ENCODE peak calls at places on chromosome 14, in eight cellular contexts. One of them, this sample, is unnamed.

GRCh38 chr14:80095623-80096022 is 115.7 kb downstream of the DIO2 start:
- DNase-seq in NCI-H1694: no peak
- DNase-seq in nucleus accumbens: no peak
- DNase-seq in nephron progenitor cell: no peak
- DNase-seq in activated naive CD4-positive, alpha-beta T cell treated with anti-CD3 and anti-CD28 coated beads, Interleukin-2, amount 50 U/mL, for 16 hours: no peak
- DNase-seq in fibroblast of the aortic adventitia: peak; percentile 81
- DNase-seq in activated CD8-positive, alpha-beta T cell treated with anti-CD3 and anti-CD28 coated beads, Interleukin-2, amount 10 ng/mL, durations not matched to agents 7 days and 5 days: no peak
- DNase-seq in lung: no peak
- DNase-seq in this sample: no peak

GRCh38 chr14:92540472-92541048 is 27.0 kb downstream of the RIN3 start:
- DNase-seq in NCI-H1694: peak; percentile 27
- DNase-seq in fibroblast of the aortic adventitia: peak; percentile 100
- DNase-seq in activated CD8-positive, alpha-beta T cell treated with anti-CD3 and anti-CD28 coated beads, Interleukin-2, amount 10 ng/mL, durations not matched to agents 7 days and 5 days: no peak
- DNase-seq in nephron progenitor cell: no peak
- DNase-seq in activated naive CD4-positive, alpha-beta T cell treated with anti-CD3 and anti-CD28 coated beads, Interleukin-2, amount 50 U/mL, for 16 hours: no peak
- DNase-seq in lung: peak; percentile 83
- DNase-seq in nucleus accumbens: no peak
- DNase-seq in this sample: peak; percentile 67

GRCh38 chr14:99143793-99144192 is 128.2 kb downstream of the BCL11B start:
- DNase-seq in activated CD8-positive, alpha-beta T cell treated with anti-CD3 and anti-CD28 coated beads, Interleukin-2, amount 10 ng/mL, durations not matched to agents 7 days and 5 days: no peak
- DNase-seq in NCI-H1694: no peak
- DNase-seq in fibroblast of the aortic adventitia: no peak
- DNase-seq in nucleus accumbens: no peak
- DNase-seq in nephron progenitor cell: no peak
- DNase-seq in lung: no peak
- DNase-seq in activated naive CD4-positive, alpha-beta T cell treated with anti-CD3 and anti-CD28 coated beads, Interleukin-2, amount 50 U/mL, for 16 hours: no peak
- DNase-seq in this sample: no peak

GRCh38 chr14:99581960-99582359 is 22.0 kb downstream of the CCDC85C start:
- DNase-seq in nucleus accumbens: no peak
- DNase-seq in NCI-H1694: no peak
- DNase-seq in activated naive CD4-positive, alpha-beta T cell treated with anti-CD3 and anti-CD28 coated beads, Interleukin-2, amount 50 U/mL, for 16 hours: no peak
- DNase-seq in nephron progenitor cell: no peak
- DNase-seq in fibroblast of the aortic adventitia: no peak
- DNase-seq in activated CD8-positive, alpha-beta T cell treated with anti-CD3 and anti-CD28 coated beads, Interleukin-2, amount 10 ng/mL, durations not matched to agents 7 days and 5 days: no peak
- DNase-seq in lung: no peak
- DNase-seq in this sample: no peak

GRCh38 chr14:26395726-26396125 is 202.1 kb downstream of the NOVA1 start:
- DNase-seq in lung: no peak
- DNase-seq in fibroblast of the aortic adventitia: no peak
- DNase-seq in nephron progenitor cell: no peak
- DNase-seq in activated CD8-positive, alpha-beta T cell treated with anti-CD3 and anti-CD28 coated beads, Interleukin-2, amount 10 ng/mL, durations not matched to agents 7 days and 5 days: no peak
- DNase-seq in nucleus accumbens: no peak
- DNase-seq in activated naive CD4-positive, alpha-beta T cell treated with anti-CD3 and anti-CD28 coated beads, Interleukin-2, amount 50 U/mL, for 16 hours: no peak
- DNase-seq in NCI-H1694: peak; percentile 40
- DNase-seq in this sample: no peak

GRCh38 chr14:76779221-76780057 is 18.2 kb downstream of the VASH1 start:
- DNase-seq in fibroblast of the aortic adventitia: no peak
- DNase-seq in activated CD8-positive, alpha-beta T cell treated with anti-CD3 and anti-CD28 coated beads, Interleukin-2, amount 10 ng/mL, durations not matched to agents 7 days and 5 days: no peak
- DNase-seq in lung: no peak
- DNase-seq in nephron progenitor cell: no peak
- DNase-seq in nucleus accumbens: no peak
- DNase-seq in activated naive CD4-positive, alpha-beta T cell treated with anti-CD3 and anti-CD28 coated beads, Interleukin-2, amount 50 U/mL, for 16 hours: no peak
- DNase-seq in NCI-H1694: no peak
- DNase-seq in this sample: no peak

GRCh38 chr14:68236525-68236924 is 416.9 kb downstream of the RAD51B start:
- DNase-seq in activated CD8-positive, alpha-beta T cell treated with anti-CD3 and anti-CD28 coated beads, Interleukin-2, amount 10 ng/mL, durations not matched to agents 7 days and 5 days: no peak
- DNase-seq in nephron progenitor cell: no peak
- DNase-seq in NCI-H1694: no peak
- DNase-seq in activated naive CD4-positive, alpha-beta T cell treated with anti-CD3 and anti-CD28 coated beads, Interleukin-2, amount 50 U/mL, for 16 hours: no peak
- DNase-seq in fibroblast of the aortic adventitia: no peak
- DNase-seq in lung: no peak
- DNase-seq in nucleus accumbens: no peak
- DNase-seq in this sample: no peak

GRCh38 chr14:56057071-56057865 is 60.9 kb upstream of the PELI2 start:
- DNase-seq in activated CD8-positive, alpha-beta T cell treated with anti-CD3 and anti-CD28 coated beads, Interleukin-2, amount 10 ng/mL, durations not matched to agents 7 days and 5 days: no peak
- DNase-seq in NCI-H1694: peak; percentile 5
- DNase-seq in fibroblast of the aortic adventitia: no peak
- DNase-seq in nephron progenitor cell: no peak
- DNase-seq in activated naive CD4-positive, alpha-beta T cell treated with anti-CD3 and anti-CD28 coated beads, Interleukin-2, amount 50 U/mL, for 16 hours: no peak
- DNase-seq in lung: no peak
- DNase-seq in nucleus accumbens: no peak
- DNase-seq in this sample: no peak

GRCh38 chr14:54579606-54580005 is 12.7 kb downstream of the SAMD4A start:
- DNase-seq in nephron progenitor cell: no peak
- DNase-seq in activated naive CD4-positive, alpha-beta T cell treated with anti-CD3 and anti-CD28 coated beads, Interleukin-2, amount 50 U/mL, for 16 hours: no peak
- DNase-seq in nucleus accumbens: no peak
- DNase-seq in activated CD8-positive, alpha-beta T cell treated with anti-CD3 and anti-CD28 coated beads, Interleukin-2, amount 10 ng/mL, durations not matched to agents 7 days and 5 days: no peak
- DNase-seq in fibroblast of the aortic adventitia: peak; percentile 62
- DNase-seq in lung: no peak
- DNase-seq in NCI-H1694: no peak
- DNase-seq in this sample: no peak

GRCh38 chr14:67241416-67242362 is at the start of gene PALS1:
- DNase-seq in nucleus accumbens: no peak
- DNase-seq in activated naive CD4-positive, alpha-beta T cell treated with anti-CD3 and anti-CD28 coated beads, Interleukin-2, amount 50 U/mL, for 16 hours: peak; percentile 62
- DNase-seq in NCI-H1694: peak; percentile 28
- DNase-seq in nephron progenitor cell: no peak
- DNase-seq in fibroblast of the aortic adventitia: peak; percentile 84
- DNase-seq in lung: peak; percentile 48
- DNase-seq in activated CD8-positive, alpha-beta T cell treated with anti-CD3 and anti-CD28 coated beads, Interleukin-2, amount 10 ng/mL, durations not matched to agents 7 days and 5 days: no peak
- DNase-seq in this sample: no peak

GRCh38 chr14:30445394-30445793 is 113.6 kb upstream of the G2E3 start:
- DNase-seq in fibroblast of the aortic adventitia: no peak
- DNase-seq in nucleus accumbens: no peak
- DNase-seq in lung: no peak
- DNase-seq in activated CD8-positive, alpha-beta T cell treated with anti-CD3 and anti-CD28 coated beads, Interleukin-2, amount 10 ng/mL, durations not matched to agents 7 days and 5 days: no peak
- DNase-seq in activated naive CD4-positive, alpha-beta T cell treated with anti-CD3 and anti-CD28 coated beads, Interleukin-2, amount 50 U/mL, for 16 hours: no peak
- DNase-seq in nephron progenitor cell: no peak
- DNase-seq in NCI-H1694: no peak
- DNase-seq in this sample: no peak

GRCh38 chr14:34781242-34781641 is 66.8 kb upstream of the CFL2 start:
- DNase-seq in lung: no peak
- DNase-seq in activated naive CD4-positive, alpha-beta T cell treated with anti-CD3 and anti-CD28 coated beads, Interleukin-2, amount 50 U/mL, for 16 hours: no peak
- DNase-seq in nucleus accumbens: no peak
- DNase-seq in NCI-H1694: no peak
- DNase-seq in fibroblast of the aortic adventitia: peak; percentile 79
- DNase-seq in activated CD8-positive, alpha-beta T cell treated with anti-CD3 and anti-CD28 coated beads, Interleukin-2, amount 10 ng/mL, durations not matched to agents 7 days and 5 days: no peak
- DNase-seq in nephron progenitor cell: no peak
- DNase-seq in this sample: peak; percentile 24

GRCh38 chr14:55446833-55447232 is 6.4 kb upstream of the TBPL2 start:
- DNase-seq in activated naive CD4-positive, alpha-beta T cell treated with anti-CD3 and anti-CD28 coated beads, Interleukin-2, amount 50 U/mL, for 16 hours: no peak
- DNase-seq in fibroblast of the aortic adventitia: peak; percentile 86
- DNase-seq in NCI-H1694: no peak
- DNase-seq in activated CD8-positive, alpha-beta T cell treated with anti-CD3 and anti-CD28 coated beads, Interleukin-2, amount 10 ng/mL, durations not matched to agents 7 days and 5 days: no peak
- DNase-seq in nucleus accumbens: no peak
- DNase-seq in lung: no peak
- DNase-seq in nephron progenitor cell: no peak
- DNase-seq in this sample: no peak

GRCh38 chr14:95126906-95127530 is 30.3 kb downstream of the DICER1 start:
- DNase-seq in fibroblast of the aortic adventitia: no peak
- DNase-seq in activated CD8-positive, alpha-beta T cell treated with anti-CD3 and anti-CD28 coated beads, Interleukin-2, amount 10 ng/mL, durations not matched to agents 7 days and 5 days: no peak
- DNase-seq in NCI-H1694: no peak
- DNase-seq in lung: no peak
- DNase-seq in nephron progenitor cell: no peak
- DNase-seq in nucleus accumbens: no peak
- DNase-seq in activated naive CD4-positive, alpha-beta T cell treated with anti-CD3 and anti-CD28 coated beads, Interleukin-2, amount 50 U/mL, for 16 hours: no peak
- DNase-seq in this sample: no peak

GRCh38 chr14:29039171-29039570 is 272.6 kb downstream of the FOXG1 start:
- DNase-seq in activated naive CD4-positive, alpha-beta T cell treated with anti-CD3 and anti-CD28 coated beads, Interleukin-2, amount 50 U/mL, for 16 hours: no peak
- DNase-seq in nucleus accumbens: no peak
- DNase-seq in activated CD8-positive, alpha-beta T cell treated with anti-CD3 and anti-CD28 coated beads, Interleukin-2, amount 10 ng/mL, durations not matched to agents 7 days and 5 days: no peak
- DNase-seq in fibroblast of the aortic adventitia: peak; percentile 33
- DNase-seq in lung: no peak
- DNase-seq in NCI-H1694: peak; percentile 50
- DNase-seq in nephron progenitor cell: no peak
- DNase-seq in this sample: no peak

GRCh38 chr14:105305350-105305749 is 4.5 kb upstream of the BRF1 start:
- DNase-seq in activated CD8-positive, alpha-beta T cell treated with anti-CD3 and anti-CD28 coated beads, Interleukin-2, amount 10 ng/mL, durations not matched to agents 7 days and 5 days: peak; percentile 58
- DNase-seq in nucleus accumbens: no peak
- DNase-seq in fibroblast of the aortic adventitia: no peak
- DNase-seq in activated naive CD4-positive, alpha-beta T cell treated with anti-CD3 and anti-CD28 coated beads, Interleukin-2, amount 50 U/mL, for 16 hours: no peak
- DNase-seq in NCI-H1694: no peak
- DNase-seq in nephron progenitor cell: no peak
- DNase-seq in lung: no peak
- DNase-seq in this sample: no peak

GRCh38 chr14:69985456-69985855 is 106.2 kb downstream of the SMOC1 start:
- DNase-seq in activated CD8-positive, alpha-beta T cell treated with anti-CD3 and anti-CD28 coated beads, Interleukin-2, amount 10 ng/mL, durations not matched to agents 7 days and 5 days: no peak
- DNase-seq in NCI-H1694: no peak
- DNase-seq in nephron progenitor cell: no peak
- DNase-seq in fibroblast of the aortic adventitia: peak; percentile 34
- DNase-seq in lung: no peak
- DNase-seq in activated naive CD4-positive, alpha-beta T cell treated with anti-CD3 and anti-CD28 coated beads, Interleukin-2, amount 50 U/mL, for 16 hours: no peak
- DNase-seq in nucleus accumbens: no peak
- DNase-seq in this sample: no peak

GRCh38 chr14:96176811-96177211 is 27.8 kb upstream of the BDKRB2 start:
- DNase-seq in activated naive CD4-positive, alpha-beta T cell treated with anti-CD3 and anti-CD28 coated beads, Interleukin-2, amount 50 U/mL, for 16 hours: no peak
- DNase-seq in NCI-H1694: peak; percentile 64
- DNase-seq in activated CD8-positive, alpha-beta T cell treated with anti-CD3 and anti-CD28 coated beads, Interleukin-2, amount 10 ng/mL, durations not matched to agents 7 days and 5 days: no peak
- DNase-seq in nucleus accumbens: no peak
- DNase-seq in fibroblast of the aortic adventitia: peak; percentile 99
- DNase-seq in nephron progenitor cell: no peak
- DNase-seq in lung: no peak
- DNase-seq in this sample: no peak

GRCh38 chr14:51293149-51293925 is 53.3 kb downstream of the TMX1 start:
- DNase-seq in lung: no peak
- DNase-seq in nephron progenitor cell: no peak
- DNase-seq in NCI-H1694: no peak
- DNase-seq in activated naive CD4-positive, alpha-beta T cell treated with anti-CD3 and anti-CD28 coated beads, Interleukin-2, amount 50 U/mL, for 16 hours: no peak
- DNase-seq in activated CD8-positive, alpha-beta T cell treated with anti-CD3 and anti-CD28 coated beads, Interleukin-2, amount 10 ng/mL, durations not matched to agents 7 days and 5 days: no peak
- DNase-seq in nucleus accumbens: no peak
- DNase-seq in fibroblast of the aortic adventitia: peak; percentile 93
- DNase-seq in this sample: no peak

GRCh38 chr14:79318371-79318770 is 892.9 kb downstream of the DIO2 start:
- DNase-seq in NCI-H1694: no peak
- DNase-seq in nucleus accumbens: no peak
- DNase-seq in activated CD8-positive, alpha-beta T cell treated with anti-CD3 and anti-CD28 coated beads, Interleukin-2, amount 10 ng/mL, durations not matched to agents 7 days and 5 days: no peak
- DNase-seq in lung: no peak
- DNase-seq in fibroblast of the aortic adventitia: peak; percentile 2
- DNase-seq in activated naive CD4-positive, alpha-beta T cell treated with anti-CD3 and anti-CD28 coated beads, Interleukin-2, amount 50 U/mL, for 16 hours: no peak
- DNase-seq in nephron progenitor cell: no peak
- DNase-seq in this sample: no peak

GRCh38 chr14:101518611-101519048 is 42.7 kb upstream of the DIO3 start:
- DNase-seq in fibroblast of the aortic adventitia: no peak
- DNase-seq in activated CD8-positive, alpha-beta T cell treated with anti-CD3 and anti-CD28 coated beads, Interleukin-2, amount 10 ng/mL, durations not matched to agents 7 days and 5 days: no peak
- DNase-seq in activated naive CD4-positive, alpha-beta T cell treated with anti-CD3 and anti-CD28 coated beads, Interleukin-2, amount 50 U/mL, for 16 hours: no peak
- DNase-seq in NCI-H1694: no peak
- DNase-seq in nephron progenitor cell: no peak
- DNase-seq in lung: no peak
- DNase-seq in nucleus accumbens: no peak
- DNase-seq in this sample: no peak

GRCh38 chr14:71372411-71372838 is 465.2 kb downstream of the PCNX1 start:
- DNase-seq in nucleus accumbens: no peak
- DNase-seq in fibroblast of the aortic adventitia: peak; percentile 76
- DNase-seq in nephron progenitor cell: no peak
- DNase-seq in lung: no peak
- DNase-seq in activated CD8-positive, alpha-beta T cell treated with anti-CD3 and anti-CD28 coated beads, Interleukin-2, amount 10 ng/mL, durations not matched to agents 7 days and 5 days: no peak
- DNase-seq in NCI-H1694: no peak
- DNase-seq in activated naive CD4-positive, alpha-beta T cell treated with anti-CD3 and anti-CD28 coated beads, Interleukin-2, amount 50 U/mL, for 16 hours: no peak
- DNase-seq in this sample: peak; percentile 60

GRCh38 chr14:99809864-99810854 is 16.9 kb downstream of the EML1 start:
- DNase-seq in fibroblast of the aortic adventitia: no peak
- DNase-seq in nephron progenitor cell: no peak
- DNase-seq in NCI-H1694: no peak
- DNase-seq in nucleus accumbens: no peak
- DNase-seq in lung: no peak
- DNase-seq in activated naive CD4-positive, alpha-beta T cell treated with anti-CD3 and anti-CD28 coated beads, Interleukin-2, amount 50 U/mL, for 16 hours: no peak
- DNase-seq in activated CD8-positive, alpha-beta T cell treated with anti-CD3 and anti-CD28 coated beads, Interleukin-2, amount 10 ng/mL, durations not matched to agents 7 days and 5 days: no peak
- DNase-seq in this sample: no peak

GRCh38 chr14:72651715-72652114 is 242.2 kb downstream of the DPF3 start:
- DNase-seq in activated CD8-positive, alpha-beta T cell treated with anti-CD3 and anti-CD28 coated beads, Interleukin-2, amount 10 ng/mL, durations not matched to agents 7 days and 5 days: no peak
- DNase-seq in nephron progenitor cell: no peak
- DNase-seq in activated naive CD4-positive, alpha-beta T cell treated with anti-CD3 and anti-CD28 coated beads, Interleukin-2, amount 50 U/mL, for 16 hours: no peak
- DNase-seq in lung: no peak
- DNase-seq in fibroblast of the aortic adventitia: no peak
- DNase-seq in nucleus accumbens: peak; percentile 6
- DNase-seq in NCI-H1694: no peak
- DNase-seq in this sample: no peak